ENCODE peak calls at places on chromosomes 1 and 21, in six cellular contexts. J is HCT116, L is GM23248, G is PC-9, H is PC-3, Z is GM23338. P is an unnamed sample.

GRCh38 chr1:33624991-33625870 is 152.8 kb downstream of the ZSCAN20 start:
- DNase-seq in J (peak; percentile 33), L (no peak), G (no peak), Z (peak; percentile 46), H (no peak), P (peak; percentile 76)

GRCh38 chr21:45084121-45084520 is 9.7 kb downstream of the ADARB1 start:
- DNase-seq in J (no peak), H (no peak), L (no peak), G (no peak), Z (no peak), P (no peak)

GRCh38 chr1:71521655-71522264 is 440.9 kb upstream of the ZRANB2 start:
- DNase-seq in Z (peak; percentile 54), J (no peak), G (no peak), H (peak; percentile 70), L (peak; percentile 66), P (peak; percentile 69)

GRCh38 chr1:941588-942383 is 17.3 kb downstream of the NOC2L start:
- DNase-seq in H (peak; percentile 57), J (no peak), G (peak; percentile 48), L (peak; percentile 95), Z (peak; percentile 74), P (peak; percentile 72)

GRCh38 chr21:25607812-25608737 is 794 bp upstream of the MRPL39 start:
- DNase-seq in Z (peak; percentile 92), L (peak; percentile 89), J (peak; percentile 71), G (peak; percentile 58), H (peak; percentile 93), P (peak; percentile 93)

GRCh38 chr1:175713386-175713785 is 30.0 kb downstream of the TNR start:
- DNase-seq in G (no peak), H (no peak), L (no peak), J (no peak), Z (no peak), P (no peak)

GRCh38 chr1:93442276-93442675 is 5.6 kb upstream of the FNBP1L start:
- DNase-seq in G (peak; percentile 89), L (peak; percentile 84), Z (peak; percentile 22), J (no peak), H (peak; percentile 70), P (no peak)

GRCh38 chr1:117570988-117571409 is 34.8 kb upstream of the TENT5C start:
- DNase-seq in L (no peak), G (peak; percentile 100), J (no peak), Z (peak; percentile 33), H (peak; percentile 83), P (no peak)

GRCh38 chr1:148388260-148389026 is 94.7 kb downstream of the PPIAL4G start:
- DNase-seq in Z (peak; percentile 97), H (peak; percentile 94), L (peak; percentile 96), J (peak; percentile 79), G (peak; percentile 91), P (peak; percentile 90)

GRCh38 chr1:85282424-85282823 is 6.0 kb upstream of the BCL10 start:
- DNase-seq in L (no peak), Z (peak; percentile 89), G (peak; percentile 70), H (peak; percentile 37), J (peak; percentile 41), P (no peak)

GRCh38 chr1:200784576-200784975 is 45.9 kb downstream of the CAMSAP2 start:
- DNase-seq in Z (no peak), H (no peak), L (no peak), G (no peak), J (no peak), P (no peak)

GRCh38 chr1:206036661-206037455 is 13.2 kb upstream of the CTSE start:
- DNase-seq in Z (no peak), L (no peak), J (no peak), H (no peak), G (no peak), P (no peak)

GRCh38 chr21:41878831-41879189 is 334 bp downstream of the PRDM15 start:
- DNase-seq in G (no peak), L (peak; percentile 94), Z (peak; percentile 89), H (peak; percentile 77), J (peak; percentile 54), P (peak; percentile 89)

GRCh38 chr1:40958210-40958609 is 21.3 kb upstream of the CTPS1 start:
- DNase-seq in Z (no peak), G (no peak), H (no peak), L (no peak), J (no peak), P (no peak)

GRCh38 chr1:33272930-33273329 is 16.6 kb downstream of the ZNF362 start:
- DNase-seq in J (no peak), L (no peak), Z (no peak), G (no peak), H (no peak), P (no peak)

GRCh38 chr1:29991025-29991424 is 732.4 kb downstream of the MATN1 start:
- DNase-seq in Z (peak; percentile 71), G (no peak), J (no peak), L (no peak), H (no peak), P (no peak)

GRCh38 chr21:38244885-38245869 is 11.6 kb upstream of the KCNJ15 start:
- DNase-seq in H (peak; percentile 83), G (no peak), L (peak; percentile 98), Z (no peak), J (no peak), P (no peak)

GRCh38 chr1:72037745-72038343 is 244.5 kb downstream of the NEGR1 start:
- DNase-seq in H (peak; percentile 67), L (peak; percentile 59), Z (peak; percentile 80), G (no peak), J (peak; percentile 4), P (peak; percentile 74)

GRCh38 chr1:16151200-16151708 is 4.6 kb downstream of the EPHA2 start:
- DNase-seq in L (peak; percentile 46), Z (no peak), J (no peak), G (no peak), H (no peak), P (no peak)

GRCh38 chr1:78055565-78056132 is 9.9 kb downstream of the GIPC2 start:
- DNase-seq in Z (no peak), J (no peak), L (no peak), H (no peak), G (no peak), P (no peak)

GRCh38 chr1:9434247-9434646 is 105.0 kb upstream of the SLC25A33 start:
- DNase-seq in Z (no peak), G (no peak), J (no peak), H (no peak), L (no peak), P (no peak)

GRCh38 chr1:182217071-182217470 is 155.6 kb upstream of the ZNF648 start:
- DNase-seq in L (peak; percentile 88), G (peak; percentile 40), J (peak; percentile 23), H (peak; percentile 86), Z (no peak), P (no peak)

GRCh38 chr1:24903011-24903461 is 27.0 kb downstream of the RUNX3 start:
- DNase-seq in J (no peak), G (no peak), H (no peak), L (no peak), Z (no peak), P (no peak)

GRCh38 chr1:116179886-116180474 is 68.8 kb downstream of the MAB21L3 start:
- DNase-seq in H (no peak), Z (no peak), J (no peak), G (no peak), L (no peak), P (no peak)

GRCh38 chr1:228279011-228279721 is 71.3 kb downstream of the OBSCN start:
- DNase-seq in L (no peak), H (no peak), Z (no peak), G (no peak), J (no peak), P (no peak)

GRCh38 chr1:111234866-111235265 is 7.4 kb downstream of the CHI3L2 start:
- DNase-seq in Z (no peak), G (peak; percentile 68), J (no peak), L (peak; percentile 84), H (peak; percentile 84), P (no peak)

DNA sequence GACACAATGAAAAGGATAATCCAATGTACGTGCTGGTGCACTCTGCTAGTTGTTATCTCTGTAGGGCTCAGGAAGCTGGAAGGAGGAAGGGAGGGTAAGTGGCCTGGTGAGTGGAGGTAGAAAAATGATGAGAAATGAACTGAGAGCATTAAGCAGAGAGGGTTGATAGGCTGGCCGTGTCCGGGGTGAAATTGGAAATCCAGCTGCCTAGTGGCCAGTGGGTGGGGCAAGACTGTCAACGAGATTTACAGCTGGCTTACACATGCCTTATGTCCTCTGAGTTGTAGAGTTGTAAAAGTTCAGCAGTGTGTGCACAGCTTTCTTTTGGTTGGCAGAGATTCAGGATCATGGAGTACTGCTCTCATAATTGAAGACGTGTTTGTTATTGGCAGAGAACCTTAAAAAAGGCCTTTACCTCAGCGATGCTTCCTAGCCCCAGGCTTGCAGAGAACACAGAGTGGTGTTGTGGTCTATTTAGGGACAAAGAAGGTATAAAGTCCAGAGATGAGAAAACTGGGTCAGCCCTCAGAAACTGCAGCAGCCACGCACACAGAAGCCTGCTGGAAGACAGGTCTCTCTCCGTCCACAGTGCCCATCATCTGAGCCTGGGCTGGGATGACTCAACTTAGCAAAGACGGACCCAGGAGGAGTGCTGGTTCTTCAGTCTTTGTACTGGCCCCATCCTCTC is 132.4 kb downstream of the EDEM3 start:
- DNase-seq in G (no peak), H (peak; percentile 70), L (peak; percentile 72), J (no peak), Z (no peak), P (no peak)
- H3K4me1 ChIP-seq in G (peaks cover 4% of the 10 kb centered on the region), H (peaks cover 29% of the 10 kb centered on the region), L (peaks cover 12% of the 10 kb centered on the region), J (no peaks in the 10 kb centered on the region), Z (no peaks in the 10 kb centered on the region), P (no peaks in the 10 kb centered on the region)

GRCh38 chr1:244114895-244115294 is 63.8 kb downstream of the ZBTB18 start:
- DNase-seq in L (no peak), Z (no peak), H (peak; percentile 7), J (no peak), G (no peak), P (no peak)
- H3K9me2 ChIP-seq in L (no peaks in the 10 kb centered on the region), Z (peaks cover 3% of the 10 kb centered on the region), H (no peaks in the 10 kb centered on the region), J (no peaks in the 10 kb centered on the region), G (no peaks in the 10 kb centered on the region), P (no peaks in the 10 kb centered on the region)

DNA sequence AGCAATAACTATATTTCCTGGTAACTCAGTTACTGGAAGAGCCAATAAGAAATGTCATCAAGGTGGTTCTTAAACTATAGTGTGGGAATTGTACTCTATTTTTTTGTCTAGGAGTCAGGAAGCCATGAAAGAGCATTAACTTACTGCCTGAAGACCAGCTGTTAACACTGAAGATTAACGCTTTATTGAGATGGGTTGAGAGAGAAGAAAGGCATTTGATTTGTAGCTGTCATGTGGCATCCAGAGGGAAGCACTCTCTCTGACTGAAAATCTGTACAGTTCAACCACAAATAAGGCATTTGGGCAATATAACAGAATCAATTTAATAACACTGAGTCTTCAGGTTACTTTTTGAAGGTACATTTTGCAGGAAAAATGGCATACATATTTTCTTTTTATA is 76.1 kb downstream of the DNM3 start:
- DNase-seq in H (no peak), J (no peak), Z (no peak), G (no peak), L (no peak), P (no peak)
- H3K4me1 ChIP-seq in H (peaks cover 7% of the 10 kb centered on the region), J (peaks cover 56% of the 10 kb centered on the region), Z (peaks cover 7% of the 10 kb centered on the region), G (peaks cover 11% of the 10 kb centered on the region), L (peaks cover 7% of the 10 kb centered on the region), P (no peaks in the 10 kb centered on the region)

GRCh38 chr1:76337777-76338176 is 263.2 kb downstream of the ST6GALNAC3 start:
- DNase-seq in J (no peak), G (no peak), L (no peak), H (no peak), Z (no peak), P (no peak)

GRCh38 chr1:76330993-76331603 is 256.6 kb downstream of the ST6GALNAC3 start:
- DNase-seq in L (peak; percentile 79), Z (peak; percentile 82), J (peak; percentile 63), G (peak; percentile 58), H (peak; percentile 78), P (peak; percentile 90)

GRCh38 chr1:76336951-76337371 is 262.4 kb downstream of the ST6GALNAC3 start:
- DNase-seq in G (no peak), J (no peak), L (peak; percentile 96), H (no peak), Z (peak; percentile 39), P (no peak)
- H3K9me2 ChIP-seq in G (peaks cover 2% of the 10 kb centered on the region), J (no peaks in the 10 kb centered on the region), L (no peaks in the 10 kb centered on the region), H (no peaks in the 10 kb centered on the region), Z (no peaks in the 10 kb centered on the region), P (no peaks in the 10 kb centered on the region)

GRCh38 chr1:204308023-204308628 is 51.6 kb downstream of the PLEKHA6 start:
- DNase-seq in H (no peak), Z (no peak), G (no peak), J (no peak), L (peak; percentile 77), P (no peak)
- H3K4me1 ChIP-seq in H (peaks cover 20% of the 10 kb centered on the region), Z (peaks cover 65% of the 10 kb centered on the region), G (peaks cover 42% of the 10 kb centered on the region), J (peaks cover 17% of the 10 kb centered on the region), L (peaks cover 30% of the 10 kb centered on the region), P (no peaks in the 10 kb centered on the region)